ENCODE peak calls at places on chromosomes 6 and 20, in six cellular contexts. D, G, E, Y, O and L are unnamed samples.

GRCh38 chr6:35412102-35412501 is 40.0 kb upstream of the FANCE start:
- DNase-seq in D (no peak), G (no peak), E (no peak), Y (no peak), O (no peak), L (no peak)

GRCh38 chr6:45504947-45505346 is 127.2 kb upstream of the SUPT3H start:
- DNase-seq in D (peak; percentile 39), G (no peak), E (no peak), Y (no peak), O (peak; percentile 28), L (peak; percentile 93)

GRCh38 chr20:61073376-61073775 is 178.7 kb upstream of the CDH4 start:
- DNase-seq in D (no peak), G (no peak), E (no peak), Y (no peak), O (no peak), L (no peak)

GRCh38 chr6:98769546-98769945 is 64.8 kb upstream of the POU3F2 start:
- DNase-seq in D (no peak), G (peak; percentile 38), E (no peak), Y (peak; percentile 19), O (peak; percentile 48), L (peak; percentile 76)

GRCh38 chr20:25300496-25301170 is 52.7 kb downstream of the PYGB start:
- DNase-seq in D (no peak), G (peak; percentile 51), E (no peak), Y (peak; percentile 52), O (no peak), L (peak; percentile 55)

GRCh38 chr6:135182120-135182992 is 1.2 kb downstream of the MYB start:
- DNase-seq in D (peak; percentile 31), G (no peak), E (no peak), Y (no peak), O (peak; percentile 30), L (peak; percentile 24)

GRCh38 chr20:57682184-57683038 is 27.4 kb downstream of the PMEPA1 start:
- DNase-seq in D (no peak), G (no peak), E (no peak), Y (no peak), O (no peak), L (no peak)

GRCh38 chr6:147507162-147508072 is 1.1 kb upstream of the SAMD5 start:
- DNase-seq in D (no peak), G (no peak), E (no peak), Y (no peak), O (peak; percentile 48), L (peak; percentile 30)

GRCh38 chr6:83853178-83853967 is at the start of gene RIPPLY2:
- DNase-seq in D (no peak), G (no peak), E (peak; percentile 29), Y (peak; percentile 76), O (peak; percentile 50), L (peak; percentile 61)

GRCh38 chr20:20782221-20782620 is 69.8 kb upstream of the RALGAPA2 start:
- DNase-seq in D (peak; percentile 47), G (no peak), E (no peak), Y (no peak), O (no peak), L (no peak)

GRCh38 chr20:61125076-61125475 is 127.0 kb upstream of the CDH4 start:
- DNase-seq in D (no peak), G (no peak), E (no peak), Y (no peak), O (no peak), L (no peak)

GRCh38 chr6:106181664-106182418 is 95.7 kb downstream of the PRDM1 start:
- DNase-seq in D (no peak), G (peak; percentile 80), E (no peak), Y (no peak), O (no peak), L (no peak)

GRCh38 chr20:36856691-36857635 is 19.0 kb upstream of the TLDC2 start:
- DNase-seq in D (no peak), G (no peak), E (no peak), Y (no peak), O (no peak), L (no peak)

GRCh38 chr6:110217255-110217654 is 37.0 kb downstream of the CDC40 start:
- DNase-seq in D (no peak), G (peak; percentile 34), E (no peak), Y (no peak), O (no peak), L (peak; percentile 39)

GRCh38 chr6:170360476-170360875 is 53.9 kb downstream of the FAM120B start:
- DNase-seq in D (no peak), G (no peak), E (no peak), Y (no peak), O (no peak), L (no peak)

GRCh38 chr6:19327246-19327645 is 509.9 kb upstream of the ID4 start:
- DNase-seq in D (no peak), G (peak; percentile 22), E (no peak), Y (no peak), O (no peak), L (peak; percentile 69)

GRCh38 chr6:149922642-149923326 is at the start of gene RAET1G:
- DNase-seq in D (peak; percentile 88), G (peak; percentile 81), E (peak; percentile 65), Y (peak; percentile 59), O (peak; percentile 94), L (peak; percentile 91)

GRCh38 chr6:107618672-107619071 is 128.8 kb downstream of the SOBP start:
- DNase-seq in D (no peak), G (no peak), E (no peak), Y (no peak), O (no peak), L (no peak)

GRCh38 chr6:29665942-29666825 is 9.3 kb downstream of the MOG start:
- DNase-seq in D (no peak), G (no peak), E (no peak), Y (no peak), O (no peak), L (peak; percentile 87)

GRCh38 chr6:16766043-16766521 is 4.8 kb upstream of the ATXN1 start:
- DNase-seq in D (no peak), G (peak; percentile 95), E (peak; percentile 18), Y (no peak), O (no peak), L (no peak)

GRCh38 chr6:43489277-43490072 is 12.1 kb downstream of the TJAP1 start:
- DNase-seq in D (no peak), G (no peak), E (no peak), Y (no peak), O (no peak), L (no peak)

GRCh38 chr20:55160996-55161395 is 685.6 kb downstream of the DOK5 start:
- DNase-seq in D (no peak), G (peak; percentile 99), E (no peak), Y (no peak), O (no peak), L (no peak)

GRCh38 chr6:8442149-8442548 is 6.8 kb upstream of the SLC35B3 start:
- DNase-seq in D (no peak), G (no peak), E (no peak), Y (no peak), O (no peak), L (no peak)

GRCh38 chr6:147406783-147407182 is 101.7 kb upstream of the SAMD5 start:
- DNase-seq in D (no peak), G (no peak), E (no peak), Y (no peak), O (no peak), L (no peak)

GRCh38 chr6:39914239-39914638 is 20.0 kb downstream of the MOCS1 start:
- DNase-seq in D (no peak), G (no peak), E (no peak), Y (no peak), O (no peak), L (no peak)

GRCh38 chr20:9301129-9302072 is 213.0 kb upstream of the LAMP5 start:
- DNase-seq in D (no peak), G (peak; percentile 44), E (no peak), Y (peak; percentile 31), O (no peak), L (no peak)

GRCh38 chr6:157380458-157380778 is 572 bp upstream of the ZDHHC14 start:
- DNase-seq in D (no peak), G (no peak), E (no peak), Y (no peak), O (no peak), L (peak; percentile 57)

GRCh38 chr6:107080036-107080435 is 35.3 kb downstream of the BEND3 start:
- DNase-seq in D (no peak), G (no peak), E (no peak), Y (peak; percentile 16), O (no peak), L (peak; percentile 73)

GRCh38 chr6:2807342-2808090 is 34.1 kb downstream of the SERPINB1 start:
- DNase-seq in D (no peak), G (no peak), E (no peak), Y (no peak), O (no peak), L (no peak)

GRCh38 chr20:57568960-57569359 is 8.1 kb downstream of the PCK1 start:
- DNase-seq in D (no peak), G (no peak), E (no peak), Y (no peak), O (no peak), L (no peak)

GRCh38 chr6:100260584-100260983 is 204.1 kb downstream of the SIM1 start:
- DNase-seq in D (no peak), G (no peak), E (no peak), Y (no peak), O (no peak), L (no peak)

GRCh38 chr20:6362245-6362644 is 239.4 kb upstream of the FERMT1 start:
- DNase-seq in D (no peak), G (no peak), E (no peak), Y (no peak), O (no peak), L (no peak)

GRCh38 chr20:43963872-43964791 is 49.5 kb downstream of the TOX2 start:
- DNase-seq in D (no peak), G (peak; percentile 66), E (no peak), Y (no peak), O (no peak), L (no peak)

GRCh38 chr6:72554761-72555221 is 67.1 kb upstream of the KCNQ5 start:
- DNase-seq in D (no peak), G (peak; percentile 61), E (no peak), Y (no peak), O (no peak), L (no peak)

GRCh38 chr20:62816879-62817873 is at the start of gene COL9A3:
- DNase-seq in D (no peak), G (no peak), E (no peak), Y (no peak), O (no peak), L (peak; percentile 49)

GRCh38 chr6:157528931-157529653 is 148.1 kb downstream of the ZDHHC14 start:
- DNase-seq in D (no peak), G (no peak), E (no peak), Y (no peak), O (no peak), L (no peak)